ENCODE peak calls at places on chromosomes 13 and 19, in seven cellular contexts. F, N, M, U, V, Y and J are unnamed samples.

GRCh38 chr13:112732679-112733078 is 42.8 kb downstream of the ATP11A start:
- DNase-seq in F (no peak), M (no peak), U (no peak), V (no peak), Y (no peak), N (no peak), J (no peak)

GRCh38 chr19:29119582-29119981 is 93.4 kb downstream of the UQCRFS1 start:
- DNase-seq in N (no peak), F (no peak), M (no peak), V (no peak), U (no peak), Y (no peak), J (no peak)

GRCh38 chr13:113129921-113130750 is 7.5 kb downstream of the F10 start:
- DNase-seq in Y (peak; percentile 58), M (peak; percentile 26), V (no peak), F (no peak), U (peak; percentile 84), N (no peak), J (no peak)

GRCh38 chr19:47658431-47659383 is 49.8 kb downstream of the BICRA start:
- DNase-seq in F (no peak), N (no peak), M (peak; percentile 51), V (no peak), Y (no peak), U (no peak), J (no peak)

GRCh38 chr19:53906211-53907192 is 2.6 kb upstream of the CACNG7 start:
- DNase-seq in V (no peak), U (peak; percentile 77), Y (no peak), N (peak; percentile 57), F (peak; percentile 51), M (peak; percentile 13), J (peak; percentile 31)

GRCh38 chr19:46355234-46355990 is 8.5 kb downstream of the PPP5C start:
- DNase-seq in M (no peak), V (no peak), N (no peak), F (no peak), U (no peak), Y (peak; percentile 36), J (no peak)

GRCh38 chr19:36605101-36605838 is at the start of gene ZNF382:
- DNase-seq in N (peak; percentile 84), U (peak; percentile 93), Y (peak; percentile 88), F (peak; percentile 55), M (peak; percentile 71), V (peak; percentile 51), J (peak; percentile 75)

GRCh38 chr13:31765441-31765840 is 26.1 kb downstream of the RXFP2 start:
- DNase-seq in M (peak; percentile 65), F (no peak), Y (no peak), U (no peak), N (no peak), V (peak; percentile 56), J (no peak)

GRCh38 chr19:54100560-54100959 is at the start of gene OSCAR:
- DNase-seq in V (no peak), U (peak; percentile 68), Y (peak; percentile 57), F (no peak), M (no peak), N (no peak), J (no peak)

GRCh38 chr13:105530468-105530867 is 1005.0 kb downstream of the EFNB2 start:
- DNase-seq in N (no peak), Y (no peak), F (no peak), V (no peak), U (no peak), M (no peak), J (no peak)

GRCh38 chr13:110387451-110388140 is 80.5 kb downstream of the COL4A2 start:
- DNase-seq in M (peak; percentile 85), F (no peak), U (peak; percentile 71), N (no peak), Y (peak; percentile 85), V (peak; percentile 53), J (peak; percentile 81)

GRCh38 chr19:28294395-28294794 is 918.6 kb downstream of the UQCRFS1 start:
- DNase-seq in Y (no peak), V (peak; percentile 35), F (no peak), U (no peak), N (no peak), M (peak; percentile 63), J (no peak)

GRCh38 chr19:5013761-5014160 is 44.8 kb downstream of the KDM4B start:
- DNase-seq in M (no peak), U (no peak), V (no peak), F (no peak), N (no peak), Y (no peak), J (no peak)

GRCh38 chr13:50529154-50529882 is 314.2 kb downstream of the DLEU7 start:
- DNase-seq in N (no peak), M (peak; percentile 97), Y (peak; percentile 92), U (peak; percentile 92), F (peak; percentile 84), V (peak; percentile 86), J (peak; percentile 65)

GRCh38 chr13:26600345-26600761 is 42.9 kb downstream of the WASF3 start:
- DNase-seq in M (peak; percentile 17), V (no peak), Y (no peak), F (no peak), N (no peak), U (no peak), J (no peak)

GRCh38 chr19:11881151-11881800 is 6.3 kb upstream of the ZNF69 start:
- DNase-seq in N (peak; percentile 55), Y (peak; percentile 50), V (peak; percentile 48), U (no peak), M (peak; percentile 73), F (peak; percentile 65), J (peak; percentile 76)

GRCh38 chr13:52892925-52893324 is 44.5 kb upstream of the PCDH8 start:
- DNase-seq in F (no peak), Y (no peak), N (no peak), M (no peak), V (peak; percentile 8), U (no peak), J (no peak)

GRCh38 chr13:98556968-98557591 is 19.8 kb downstream of the STK24 start:
- DNase-seq in U (no peak), F (no peak), N (no peak), M (no peak), Y (no peak), V (peak; percentile 76), J (no peak)

GRCh38 chr19:13155472-13156284 is 5.5 kb downstream of the IER2 start:
- DNase-seq in N (peak; percentile 72), M (peak; percentile 80), F (peak; percentile 70), V (peak; percentile 65), U (peak; percentile 92), Y (peak; percentile 89), J (peak; percentile 86)

GRCh38 chr19:13794388-13794751 is 873 bp upstream of the ZSWIM4 start:
- DNase-seq in U (peak; percentile 88), F (peak; percentile 61), M (peak; percentile 99), Y (peak; percentile 93), V (peak; percentile 70), N (no peak), J (peak; percentile 87)

GRCh38 chr19:17753976-17754375 is 2.7 kb downstream of the FCHO1 start:
- DNase-seq in F (no peak), V (no peak), N (no peak), Y (no peak), M (no peak), U (peak; percentile 56), J (no peak)

GRCh38 chr19:17751103-17751911 is at the start of gene FCHO1:
- DNase-seq in U (peak; percentile 77), Y (peak; percentile 74), V (no peak), F (no peak), M (no peak), N (peak; percentile 85), J (no peak)

GRCh38 chr19:17749912-17750317 is 1.4 kb upstream of the FCHO1 start:
- DNase-seq in U (peak; percentile 34), M (peak; percentile 22), F (no peak), V (no peak), Y (no peak), N (no peak), J (no peak)

GRCh38 chr19:17752865-17753639 is 1.8 kb downstream of the FCHO1 start:
- DNase-seq in M (no peak), F (no peak), U (peak; percentile 40), N (no peak), V (no peak), Y (no peak), J (no peak)

DNA sequence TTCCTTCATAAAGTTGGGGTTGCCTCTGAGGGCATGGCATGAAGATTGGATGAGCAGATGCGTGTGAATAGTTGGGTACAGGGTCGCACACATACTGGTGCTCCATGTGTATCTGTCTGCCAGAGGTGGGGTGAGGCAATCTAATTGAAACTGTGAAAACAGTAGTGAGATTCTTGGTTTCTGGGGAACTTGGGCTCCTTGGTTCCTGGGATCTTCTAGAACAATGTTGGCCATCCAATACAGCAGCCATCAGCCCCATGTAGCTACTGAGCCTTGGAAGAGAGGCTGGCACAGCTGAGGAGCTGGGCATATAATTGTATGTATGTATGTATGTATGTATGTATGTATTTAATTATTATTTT is 616 bp downstream of the FCHO1 start:
- DNase-seq in N (no peak), M (no peak), Y (no peak), U (no peak), F (no peak), V (no peak), J (no peak)
- H3K4me3 ChIP-seq in N (peak overlapping the region; percentile 88), M (no peak overlapping the region), Y (no peak overlapping the region), U (no peak overlapping the region), F (no peak overlapping the region), V (no peak overlapping the region), J (no peak overlapping the region)

DNA sequence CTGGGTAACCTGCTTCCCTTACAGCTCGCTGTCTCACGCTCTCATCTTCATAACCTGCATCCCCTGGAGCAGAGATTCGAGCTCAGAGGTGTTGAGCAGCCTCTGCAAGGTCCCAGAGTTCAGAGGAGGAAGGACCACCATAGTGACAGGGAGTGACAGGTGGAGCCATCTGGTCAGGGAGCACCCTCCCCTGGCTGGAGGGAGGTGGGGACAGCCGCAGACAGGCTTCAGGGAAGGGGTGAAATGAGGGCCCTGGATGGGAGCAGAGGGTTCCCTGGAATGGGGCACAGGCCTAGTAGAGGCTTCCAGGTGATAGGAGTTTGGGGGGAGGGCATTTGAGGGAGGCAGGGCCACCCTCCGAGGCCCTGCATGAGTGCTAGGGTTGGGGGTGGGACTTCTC is 82.1 kb downstream of the ZNF429 start:
- DNase-seq in N (no peak), F (no peak), U (no peak), V (no peak), Y (no peak), M (no peak), J (peak; percentile 25)
- H3K4me3 ChIP-seq in N (no peak overlapping the region), F (no peak overlapping the region), U (peak overlapping the region; percentile 94), V (no peak overlapping the region), Y (no peak overlapping the region), M (no peak overlapping the region), J (no peak overlapping the region)

GRCh38 chr13:99605417-99606321 is 104.4 kb downstream of the TM9SF2 start:
- DNase-seq in V (no peak), M (no peak), U (no peak), F (peak; percentile 32), Y (peak; percentile 62), N (no peak), J (peak; percentile 41)
- H3K4me3 ChIP-seq in V (peak overlapping the region; percentile 73), M (peak overlapping the region; percentile 81), U (peak overlapping the region; percentile 82), F (no peak overlapping the region), Y (peak overlapping the region; percentile 25), N (peak overlapping the region; percentile 88), J (peak overlapping the region; percentile 83)

GRCh38 chr19:6590458-6591319 is at the start of gene CD70:
- DNase-seq in Y (no peak), N (peak; percentile 41), V (peak; percentile 66), U (peak; percentile 67), M (no peak), F (no peak), J (no peak)
- H3K4me3 ChIP-seq in Y (no peak within 1 kb of the TSS), N (peak within 1 kb of the TSS; percentile 61), V (peak within 1 kb of the TSS; percentile 72), U (no peak within 1 kb of the TSS), M (no peak within 1 kb of the TSS), F (no peak within 1 kb of the TSS), J (no peak within 1 kb of the TSS)

GRCh38 chr13:57634829-57635165 is 3.3 kb downstream of the PCDH17 start:
- DNase-seq in V (no peak), M (no peak), N (no peak), U (peak; percentile 63), F (no peak), Y (peak; percentile 46), J (no peak)
- H3K4me3 ChIP-seq in V (no peak overlapping the region), M (no peak overlapping the region), N (no peak overlapping the region), U (peak overlapping the region; percentile 76), F (peak overlapping the region; percentile 69), Y (no peak overlapping the region), J (no peak overlapping the region)